ENCODE peak calls at places on chromosomes 11 and 22, in four cellular contexts. T is upper lobe of right lung, K is right lobe of liver, E is Panc1. I is an unnamed sample. For H3K27me3 and H3K9me3, the result is how much of the 10 kb centered on the place peaks cover.

GRCh38 chr11:33670250-33671011 is 30.2 kb downstream of the C11orf91 start:
- DNase-seq in T (no peak), K (no peak), E (no peak), I (no peak)

GRCh38 chr11:125974284-125974683 is 28.4 kb downstream of the VSIG10L2 start:
- DNase-seq in T (no peak), K (no peak), E (no peak), I (no peak)

GRCh38 chr11:134445601-134446325 is 33.7 kb upstream of the B3GAT1 start:
- DNase-seq in T (peak), K (peak), E (no peak), I (no peak)

GRCh38 chr22:19918332-19919106 is 23.1 kb upstream of the COMT start:
- DNase-seq in T (no peak), K (no peak), E (no peak), I (no peak)

GRCh38 chr11:66289548-66290331 is 797 bp upstream of the YIF1A start:
- DNase-seq in T (peak), K (no peak), E (peak), I (no peak)

GRCh38 chr11:72828081-72828567 is 13.9 kb downstream of the ATG16L2 start:
- DNase-seq in T (peak), K (peak), E (no peak), I (no peak)

GRCh38 chr11:64226507-64227051 is 505 bp downstream of the NUDT22 start:
- DNase-seq in T (peak), K (peak), E (no peak), I (no peak)

GRCh38 chr11:32884770-32885384 is 7.7 kb upstream of the QSER1 start:
- DNase-seq in T (no peak), K (no peak), E (no peak), I (no peak)

GRCh38 chr22:38273135-38273761 is 438 bp upstream of the TMEM184B start:
- DNase-seq in T (no peak), K (no peak), E (no peak), I (no peak)

GRCh38 chr22:46064966-46065666 is 85.2 kb upstream of the PPARA start:
- DNase-seq in T (peak), K (no peak), E (no peak), I (no peak)

GRCh38 chr11:63599211-63600122 is 14.8 kb downstream of the PLAAT3 start:
- DNase-seq in T (no peak), K (no peak), E (no peak), I (peak)

GRCh38 chr11:124752471-124753100 is 531 bp upstream of the VSIG2 start:
- DNase-seq in T (no peak), K (no peak), E (no peak), I (no peak)
- H3K27me3 ChIP-seq in T (under half), K (under half), E (under half), I (half or more)

GRCh38 chr22:49157529-49158339 is 669.9 kb downstream of the BRD1 start:
- DNase-seq in T (no peak), K (no peak), E (no peak), I (no peak)

GRCh38 chr22:49155039-49155808 is 672.4 kb downstream of the BRD1 start:
- DNase-seq in T (no peak), K (no peak), E (no peak), I (no peak)

GRCh38 chr22:49155809-49156580 is 671.7 kb downstream of the BRD1 start:
- DNase-seq in T (no peak), K (no peak), E (no peak), I (no peak)

GRCh38 chr22:49158741-49159564 is 668.7 kb downstream of the BRD1 start:
- DNase-seq in T (peak), K (no peak), E (no peak), I (no peak)

DNA sequence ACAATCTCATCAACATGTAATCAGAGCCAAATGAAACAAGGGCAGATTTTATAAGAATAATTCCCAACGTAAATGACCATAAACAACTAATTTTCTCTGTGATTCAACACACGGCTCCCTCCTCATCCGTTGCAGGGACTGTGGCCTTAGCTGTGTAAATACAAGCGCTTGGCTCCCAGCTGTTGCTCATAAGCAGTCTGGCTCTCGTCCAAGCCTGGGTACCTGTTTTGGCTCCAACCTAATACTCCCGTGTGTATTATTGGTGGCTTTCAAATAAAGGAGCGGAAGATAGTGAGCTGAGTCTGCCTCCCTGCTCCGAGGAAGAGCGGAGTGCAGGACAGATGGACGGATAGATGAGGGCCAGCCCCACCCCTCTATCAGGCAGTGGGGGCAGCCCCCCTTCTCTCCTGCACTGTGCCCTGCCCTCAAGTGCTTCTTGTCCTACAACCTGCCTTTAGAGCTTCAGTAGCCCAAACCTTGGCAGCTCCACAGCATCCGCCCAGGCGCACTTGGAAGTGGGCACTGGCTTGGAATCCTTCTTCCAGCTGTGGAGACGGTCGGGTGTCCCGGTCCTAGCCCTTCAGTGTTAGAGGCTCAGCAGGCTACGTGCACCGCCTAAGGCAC is 670.9 kb downstream of the BRD1 start:
- DNase-seq in T (no peak), K (no peak), E (no peak), I (no peak)
- H3K9me3 ChIP-seq in T (under half), K (under half), E (under half), I (under half)

DNA sequence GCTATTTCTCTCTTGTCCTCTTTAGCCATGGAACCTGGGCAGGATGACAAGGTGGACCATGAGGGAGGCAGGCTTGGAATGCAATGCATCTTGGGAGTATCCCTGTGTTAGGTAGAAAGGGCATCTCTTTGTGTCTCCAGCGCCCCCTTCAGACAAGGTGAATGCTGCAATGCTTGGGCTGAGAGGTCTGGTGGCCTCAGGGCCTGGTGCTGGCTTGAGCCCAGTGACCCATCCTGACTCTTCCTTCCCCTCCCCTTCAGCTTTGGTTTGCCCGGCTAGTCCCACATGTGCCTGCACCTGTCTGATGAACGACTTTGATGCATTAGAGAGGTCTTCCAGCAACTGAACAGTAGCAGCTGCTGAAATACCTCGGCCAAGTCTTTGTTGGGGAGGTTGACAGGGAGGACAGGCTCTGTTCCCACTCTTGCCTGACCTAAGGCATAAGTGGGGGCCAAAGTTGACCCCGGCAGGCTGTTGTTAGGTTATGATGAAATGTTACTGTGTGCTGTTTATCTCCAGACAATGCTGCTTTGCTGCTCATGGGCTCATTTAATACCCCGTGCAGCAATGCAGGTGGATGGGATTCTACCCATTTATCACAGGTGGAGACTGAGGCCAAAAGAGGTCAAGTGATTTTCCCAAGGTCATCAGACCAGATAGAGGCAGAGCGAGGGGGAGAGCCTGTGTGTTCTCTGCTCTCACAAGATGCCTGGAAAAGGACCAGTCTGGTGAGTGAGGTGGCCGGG is 22.5 kb downstream of the MYO18B start:
- DNase-seq in T (no peak), K (no peak), E (no peak), I (no peak)
- TF ChIP-seq CTCF in T (no peak), K (no peak), E (no peak), I (no peak)

GRCh38 chr22:22181515-22181959 is 63.0 kb upstream of the VPREB1 start:
- DNase-seq in T (no peak), K (no peak), E (no peak), I (peak)
- H3K27me3 ChIP-seq in T (under half), K (under half), E (under half), I (under half)

GRCh38 chr22:47391169-47392053 is 629.0 kb downstream of the TBC1D22A start:
- DNase-seq in T (no peak), K (no peak), E (no peak), I (no peak)
- H3K9me3 ChIP-seq in T (under half), K (under half), E (under half), I (under half)

DNA sequence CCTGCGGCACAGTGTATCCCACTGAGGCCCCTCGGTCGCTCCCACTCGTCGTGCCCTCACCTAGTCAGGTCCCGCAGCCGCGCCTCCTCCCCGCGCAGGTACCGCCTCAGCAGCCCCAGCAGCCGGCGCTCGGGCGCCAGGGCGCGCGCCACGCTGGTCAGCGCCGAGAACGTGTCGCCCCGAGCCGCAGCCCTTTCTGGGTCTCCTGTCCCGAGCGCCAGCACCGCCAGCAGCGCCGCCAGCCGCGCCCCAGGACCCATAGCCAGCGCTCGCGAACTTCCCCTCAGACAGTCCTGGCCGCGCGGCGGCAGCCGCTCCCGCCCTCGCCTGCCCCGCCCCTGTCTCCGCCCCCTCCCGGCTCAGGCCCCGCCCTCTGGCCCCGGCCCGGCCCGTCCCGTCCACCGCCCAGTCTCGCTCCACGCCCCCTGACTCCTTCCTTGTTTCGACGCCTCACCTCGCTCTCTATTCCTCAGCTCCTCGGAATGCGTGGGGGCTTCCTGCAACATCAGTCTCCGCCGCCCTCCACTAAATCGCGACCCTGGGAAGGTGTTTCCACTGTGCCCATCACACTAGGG is at the start of gene P4HA3:
- DNase-seq in T (peak), K (peak), E (no peak), I (no peak)
- TF ChIP-seq CTCF in T (peak), K (peak), E (peak), I (no peak)

GRCh38 chr22:49240016-49240380 is 587.7 kb downstream of the BRD1 start:
- DNase-seq in T (no peak), K (no peak), E (no peak), I (peak)
- H3K27me3 ChIP-seq in T (under half), K (under half), E (under half), I (under half)

DNA sequence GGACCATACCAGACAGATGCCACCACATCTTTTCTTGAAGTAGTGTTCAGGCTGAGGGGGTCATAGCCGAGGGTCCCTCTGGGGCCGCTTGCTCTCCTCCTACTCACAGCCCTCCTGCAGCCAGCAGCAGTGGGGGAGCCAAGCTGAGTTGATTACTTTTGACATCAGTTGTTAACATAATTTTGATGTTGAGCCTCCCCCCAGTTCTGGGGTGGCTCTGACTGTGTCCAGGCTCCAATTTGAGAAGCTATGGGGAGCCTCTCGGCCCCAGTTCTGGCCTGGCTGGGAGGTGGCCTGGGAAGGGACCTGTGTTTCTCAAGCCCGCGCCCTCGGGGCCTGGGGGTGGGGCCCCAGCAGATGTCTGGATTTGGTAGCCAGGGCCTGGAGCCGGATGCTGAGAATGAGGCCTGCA is 48.0 kb downstream of the KCNQ1OT1 start:
- DNase-seq in T (peak), K (no peak), E (no peak), I (peak)
- H3K9me3 ChIP-seq in T (under half), K (under half), E (under half), I (under half)